ENCODE peak calls at places on chromosomes 5 and 9, in eight cellular contexts. T is SK-N-SH, P is GM23338, Q is HCT116, R is OCI-LY7, B is GM23248, G is Karpas-422, C is MM.1S. I is an unnamed sample. For H3K9me2 and H3K4me1, the result is how much of the 10 kb centered on the place peaks cover.

GRCh38 chr9:133046196-133046899 is 15.4 kb upstream of the CEL start:
- DNase-seq in T (no peak), P (no peak), Q (no peak), R (no peak), B (no peak), G (no peak), C (no peak), I (no peak)

GRCh38 chr5:94745786-94746730 is 127.6 kb downstream of the SLF1 start:
- DNase-seq in T (no peak), P (no peak), Q (no peak), R (no peak), B (peak), G (no peak), C (no peak), I (no peak)

GRCh38 chr9:16637938-16638337 is 232.5 kb downstream of the BNC2 start:
- DNase-seq in T (no peak), P (no peak), Q (no peak), R (no peak), B (no peak), G (no peak), C (no peak), I (no peak)

GRCh38 chr5:36240779-36241635 is 718 bp downstream of the NADK2 start:
- DNase-seq in T (peak), P (peak), Q (no peak), R (peak), B (peak), G (peak), C (peak), I (peak)

GRCh38 chr9:121178676-121179372 is 22.8 kb downstream of the RAB14 start:
- DNase-seq in T (no peak), P (no peak), Q (no peak), R (no peak), B (no peak), G (no peak), C (no peak), I (no peak)

GRCh38 chr9:91426123-91426745 is 2.6 kb upstream of the NFIL3 start:
- DNase-seq in T (peak), P (peak), Q (peak), R (peak), B (peak), G (peak), C (peak), I (no peak)

GRCh38 chr5:25716680-25717079 is 1071.9 kb upstream of the CDH10 start:
- DNase-seq in T (no peak), P (no peak), Q (no peak), R (no peak), B (no peak), G (no peak), C (no peak), I (no peak)

GRCh38 chr5:172801184-172801671 is 30.2 kb upstream of the DUSP1 start:
- DNase-seq in T (no peak), P (no peak), Q (no peak), R (no peak), B (peak), G (no peak), C (no peak), I (peak)

GRCh38 chr9:84997472-84997871 is 327.9 kb downstream of the NTRK2 start:
- DNase-seq in T (no peak), P (peak), Q (no peak), R (no peak), B (no peak), G (no peak), C (no peak), I (no peak)

GRCh38 chr9:84998639-84999038 is 329.1 kb downstream of the NTRK2 start:
- DNase-seq in T (no peak), P (no peak), Q (no peak), R (no peak), B (no peak), G (no peak), C (no peak), I (no peak)

GRCh38 chr9:84993105-84993504 is 323.6 kb downstream of the NTRK2 start:
- DNase-seq in T (no peak), P (no peak), Q (no peak), R (no peak), B (no peak), G (no peak), C (no peak), I (no peak)

GRCh38 chr9:84996049-84996448 is 326.5 kb downstream of the NTRK2 start:
- DNase-seq in T (no peak), P (no peak), Q (no peak), R (no peak), B (no peak), G (no peak), C (no peak), I (no peak)

GRCh38 chr9:84996716-84997115 is 327.2 kb downstream of the NTRK2 start:
- DNase-seq in T (no peak), P (no peak), Q (no peak), R (no peak), B (no peak), G (no peak), C (no peak), I (no peak)
- H3K9me2 ChIP-seq in T (under half), P (under half), Q (under half), R (under half), B (under half), G (under half), C (under half), I (under half)

GRCh38 chr9:131656356-131657030 is 83.4 kb downstream of the RAPGEF1 start:
- DNase-seq in T (no peak), P (no peak), Q (no peak), R (peak), B (no peak), G (peak), C (peak), I (no peak)
- H3K4me1 ChIP-seq in T (under half), P (under half), Q (under half), R (half or more), B (under half), G (under half), C (half or more), I (under half)

GRCh38 chr9:129173296-129174101 is 4.6 kb downstream of the IER5L start:
- DNase-seq in T (no peak), P (no peak), Q (no peak), R (no peak), B (peak), G (no peak), C (no peak), I (no peak)
- H3K4me3 ChIP-seq in T (peak), P (peak), Q (peak), R (peak), B (peak), G (peak), C (peak), I (peak)

GRCh38 chr9:128215491-128216404 is 12.6 kb downstream of the DNM1 start:
- DNase-seq in T (peak), P (no peak), Q (no peak), R (no peak), B (peak), G (no peak), C (no peak), I (no peak)
- H3K9me2 ChIP-seq in T (under half), P (under half), Q (under half), R (under half), B (under half), G (under half), C (under half), I (under half)

GRCh38 chr9:87796232-87796631 is 70.3 kb downstream of the CTSL start:
- DNase-seq in T (no peak), P (no peak), Q (no peak), R (no peak), B (no peak), G (no peak), C (no peak), I (no peak)
- H3K4me1 ChIP-seq in T (under half), P (under half), Q (under half), R (under half), B (under half), G (under half), C (under half), I (half or more)

I was measured in PC-9.